ENCODE peak calls at places on chromosomes 4 and X, in six cellular contexts. One of them, this sample, is unnamed. For H3K9me3 and H3K36me3, the result is how much of the 10 kb centered on the place peaks cover.

GRCh38 chrX:40644821-40645358 is 2.5 kb downstream of the CXorf38 start:
- DNase-seq in GM23248: peak
- DNase-seq in mesenchymal stem cell: peak
- DNase-seq in endodermal cell: no peak
- DNase-seq in lower lobe of right lung: peak
- DNase-seq in cardiac muscle cell: no peak
- DNase-seq in this sample: peak

GRCh38 chr4:56434599-56435000 is 815 bp downstream of the PPAT start:
- DNase-seq in GM23248: peak
- DNase-seq in mesenchymal stem cell: no peak
- DNase-seq in endodermal cell: no peak
- DNase-seq in lower lobe of right lung: peak
- DNase-seq in cardiac muscle cell: peak
- DNase-seq in this sample: no peak

GRCh38 chrX:17375631-17376380 is 806 bp downstream of the NHS start:
- DNase-seq in GM23248: peak
- DNase-seq in mesenchymal stem cell: peak
- DNase-seq in endodermal cell: peak
- DNase-seq in lower lobe of right lung: no peak
- DNase-seq in cardiac muscle cell: peak
- DNase-seq in this sample: peak

GRCh38 chr4:118921736-118922135 is 33.1 kb downstream of the SYNPO2 start:
- DNase-seq in GM23248: no peak
- DNase-seq in mesenchymal stem cell: no peak
- DNase-seq in endodermal cell: no peak
- DNase-seq in lower lobe of right lung: no peak
- DNase-seq in cardiac muscle cell: no peak
- DNase-seq in this sample: no peak

GRCh38 chr4:6760865-6761264 is 21.7 kb upstream of the KIAA0232 start:
- DNase-seq in GM23248: no peak
- DNase-seq in mesenchymal stem cell: no peak
- DNase-seq in endodermal cell: no peak
- DNase-seq in lower lobe of right lung: peak
- DNase-seq in cardiac muscle cell: no peak
- DNase-seq in this sample: no peak

GRCh38 chr4:138616775-138617174 is 374.6 kb upstream of the SLC7A11 start:
- DNase-seq in GM23248: peak
- DNase-seq in mesenchymal stem cell: peak
- DNase-seq in endodermal cell: no peak
- DNase-seq in lower lobe of right lung: no peak
- DNase-seq in cardiac muscle cell: no peak
- DNase-seq in this sample: no peak

GRCh38 chr4:125338814-125339213 is 24.1 kb downstream of the FAT4 start:
- DNase-seq in GM23248: no peak
- DNase-seq in mesenchymal stem cell: no peak
- DNase-seq in endodermal cell: no peak
- DNase-seq in lower lobe of right lung: no peak
- DNase-seq in cardiac muscle cell: no peak
- DNase-seq in this sample: no peak

GRCh38 chr4:99300934-99301333 is 10.1 kb upstream of the ADH1A start:
- DNase-seq in GM23248: peak
- DNase-seq in mesenchymal stem cell: peak
- DNase-seq in endodermal cell: no peak
- DNase-seq in lower lobe of right lung: peak
- DNase-seq in cardiac muscle cell: peak
- DNase-seq in this sample: peak

GRCh38 chr4:180363817-180364216 is 1879.4 kb upstream of the TENM3 start:
- DNase-seq in GM23248: no peak
- DNase-seq in mesenchymal stem cell: no peak
- DNase-seq in endodermal cell: no peak
- DNase-seq in lower lobe of right lung: no peak
- DNase-seq in cardiac muscle cell: no peak
- DNase-seq in this sample: no peak

GRCh38 chr4:10032625-10033024 is 11.3 kb upstream of the SLC2A9 start:
- DNase-seq in GM23248: peak
- DNase-seq in mesenchymal stem cell: no peak
- DNase-seq in endodermal cell: peak
- DNase-seq in lower lobe of right lung: no peak
- DNase-seq in cardiac muscle cell: no peak
- DNase-seq in this sample: no peak

DNA sequence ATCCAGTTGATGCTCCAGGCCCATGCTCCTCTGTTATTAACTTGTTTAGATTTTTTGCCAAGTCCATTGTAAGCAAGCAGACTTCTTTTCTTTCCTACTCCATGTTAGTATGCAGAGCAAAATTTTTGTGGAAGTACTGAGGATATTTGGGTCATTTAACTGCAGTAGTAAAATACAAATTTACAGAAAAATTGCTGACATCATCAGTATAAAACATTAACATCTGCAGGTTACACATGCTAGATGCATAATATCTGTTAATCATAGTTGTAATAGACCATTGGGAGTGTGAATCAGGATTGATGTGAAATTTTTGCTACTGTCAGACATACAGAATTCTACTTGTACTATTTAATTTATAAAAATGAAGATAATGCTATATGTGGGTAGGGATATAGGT is 454.1 kb upstream of the CXorf51B start:
- DNase-seq in GM23248: no peak
- DNase-seq in mesenchymal stem cell: no peak
- DNase-seq in endodermal cell: no peak
- DNase-seq in lower lobe of right lung: no peak
- DNase-seq in cardiac muscle cell: no peak
- DNase-seq in this sample: no peak
- H3K9me3 ChIP-seq in GM23248: under half
- H3K9me3 ChIP-seq in mesenchymal stem cell: under half
- H3K9me3 ChIP-seq in endodermal cell: under half
- H3K9me3 ChIP-seq in lower lobe of right lung: under half
- H3K9me3 ChIP-seq in cardiac muscle cell: under half
- H3K9me3 ChIP-seq in this sample: under half

GRCh38 chr4:153637201-153637600 is 46.9 kb upstream of the TLR2 start:
- DNase-seq in GM23248: no peak
- DNase-seq in mesenchymal stem cell: no peak
- DNase-seq in endodermal cell: no peak
- DNase-seq in lower lobe of right lung: no peak
- DNase-seq in cardiac muscle cell: no peak
- DNase-seq in this sample: no peak
- H3K36me3 ChIP-seq in GM23248: under half
- H3K36me3 ChIP-seq in mesenchymal stem cell: under half
- H3K36me3 ChIP-seq in endodermal cell: under half
- H3K36me3 ChIP-seq in lower lobe of right lung: under half
- H3K36me3 ChIP-seq in cardiac muscle cell: under half
- H3K36me3 ChIP-seq in this sample: under half

DNA sequence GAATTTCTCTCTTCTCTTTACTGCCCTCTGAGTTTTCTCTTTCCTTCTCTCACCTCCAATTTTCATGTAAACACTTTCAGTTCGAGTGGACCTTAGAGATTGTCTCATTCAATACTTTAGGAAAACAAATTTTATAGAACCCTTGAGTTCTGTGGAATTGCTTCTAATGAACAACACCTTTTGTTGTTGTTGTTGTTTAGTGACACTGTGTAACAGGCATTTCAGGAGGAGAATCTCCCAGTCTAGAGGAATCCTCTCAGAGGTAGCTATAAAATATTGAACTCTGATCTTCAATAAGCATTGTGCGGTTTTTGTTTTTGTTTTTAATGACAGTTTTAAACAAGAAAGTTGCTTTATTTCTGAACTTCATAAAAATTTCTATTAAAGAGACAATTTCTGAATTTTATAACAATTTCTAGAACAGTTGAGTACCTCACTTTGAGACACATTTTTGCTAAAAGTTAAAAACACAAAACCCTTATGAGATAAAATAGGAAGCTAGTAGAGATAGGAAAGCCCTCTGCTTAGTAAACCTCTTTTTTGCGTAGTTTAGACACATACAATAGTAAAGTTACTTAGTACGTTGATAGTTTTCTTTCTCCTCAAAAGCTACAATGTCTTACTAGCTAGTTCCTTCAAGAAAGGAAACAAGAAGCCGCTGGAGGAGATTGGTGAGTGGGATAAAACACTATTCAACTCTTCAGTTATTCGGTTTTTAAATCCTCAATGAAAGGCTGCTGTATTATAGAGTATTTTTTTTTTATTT is 38.8 kb downstream of the CLCN3 start:
- DNase-seq in GM23248: peak
- DNase-seq in mesenchymal stem cell: peak
- DNase-seq in endodermal cell: no peak
- DNase-seq in lower lobe of right lung: no peak
- DNase-seq in cardiac muscle cell: no peak
- DNase-seq in this sample: no peak
- H3K4me3 ChIP-seq in GM23248: peak
- H3K4me3 ChIP-seq in mesenchymal stem cell: peak
- H3K4me3 ChIP-seq in endodermal cell: peak
- H3K4me3 ChIP-seq in lower lobe of right lung: peak
- H3K4me3 ChIP-seq in cardiac muscle cell: no peak
- H3K4me3 ChIP-seq in this sample: no peak

GRCh38 chr4:453267-453666 is 45.7 kb downstream of the ZNF721 start:
- DNase-seq in GM23248: no peak
- DNase-seq in mesenchymal stem cell: no peak
- DNase-seq in endodermal cell: no peak
- DNase-seq in lower lobe of right lung: no peak
- DNase-seq in cardiac muscle cell: no peak
- DNase-seq in this sample: no peak
- H3K9me3 ChIP-seq in GM23248: under half
- H3K9me3 ChIP-seq in mesenchymal stem cell: half or more
- H3K9me3 ChIP-seq in endodermal cell: half or more
- H3K9me3 ChIP-seq in lower lobe of right lung: half or more
- H3K9me3 ChIP-seq in cardiac muscle cell: under half
- H3K9me3 ChIP-seq in this sample: half or more

DNA sequence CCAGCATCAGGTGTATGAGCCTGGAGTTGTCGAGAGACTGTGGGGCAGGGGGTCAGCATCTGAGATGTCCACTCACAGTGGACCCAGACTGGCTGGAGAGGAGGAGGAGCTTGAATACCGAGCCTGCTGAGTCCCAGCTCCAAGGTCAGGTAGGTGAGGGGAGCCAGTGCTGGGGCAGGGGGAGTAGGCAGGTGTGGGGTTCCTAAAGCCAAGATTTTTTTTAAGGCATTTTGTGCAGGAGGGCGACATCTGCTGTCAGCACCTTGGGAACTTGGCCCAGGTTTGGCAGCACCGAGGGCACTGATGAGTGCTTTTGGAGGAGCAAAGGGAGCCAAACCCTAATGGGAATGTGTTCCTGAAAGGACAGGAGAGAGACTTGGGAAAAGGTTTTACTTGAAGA is 64.2 kb upstream of the MSANTD1 start:
- DNase-seq in GM23248: no peak
- DNase-seq in mesenchymal stem cell: no peak
- DNase-seq in endodermal cell: no peak
- DNase-seq in lower lobe of right lung: no peak
- DNase-seq in cardiac muscle cell: no peak
- DNase-seq in this sample: no peak
- H3K36me3 ChIP-seq in GM23248: under half
- H3K36me3 ChIP-seq in mesenchymal stem cell: half or more
- H3K36me3 ChIP-seq in endodermal cell: half or more
- H3K36me3 ChIP-seq in lower lobe of right lung: half or more
- H3K36me3 ChIP-seq in cardiac muscle cell: under half
- H3K36me3 ChIP-seq in this sample: under half